ENCODE peak calls at places on chromosomes 12 and 14, in four cellular contexts. D is H9, O is IMR-90, X is H1. Z is an unnamed sample.

GRCh38 chr12:62868820-62869219 is 66.1 kb downstream of the PPM1H start:
- DNase-seq in D (no peak), O (no peak), X (no peak), Z (no peak)

GRCh38 chr12:132614861-132615578 is 3.6 kb upstream of the P2RX2 start:
- DNase-seq in D (peak; percentile 91), O (peak; percentile 78), X (peak; percentile 58), Z (peak; percentile 88)

GRCh38 chr12:117842630-117843029 is 126.2 kb downstream of the KSR2 start:
- DNase-seq in D (peak; percentile 83), O (no peak), X (no peak), Z (no peak)

GRCh38 chr14:60652674-60653387 is 3.6 kb upstream of the SIX1 start:
- DNase-seq in D (peak; percentile 28), O (peak; percentile 23), X (no peak), Z (no peak)

GRCh38 chr12:22395666-22396065 is 61.2 kb upstream of the ST8SIA1 start:
- DNase-seq in D (no peak), O (no peak), X (no peak), Z (no peak)

GRCh38 chr14:21024668-21025373 is at the start of gene NDRG2:
- DNase-seq in D (peak; percentile 88), O (no peak), X (no peak), Z (peak; percentile 93)

GRCh38 chr14:100308112-100308792 is 2.0 kb upstream of the SLC25A29 start:
- DNase-seq in D (no peak), O (no peak), X (no peak), Z (peak; percentile 51)

GRCh38 chr14:56998728-56999127 is 188.4 kb upstream of the OTX2 start:
- DNase-seq in D (no peak), O (no peak), X (no peak), Z (peak; percentile 93)

GRCh38 chr14:35365130-35366047 is 39.2 kb downstream of the NFKBIA start:
- DNase-seq in D (no peak), O (peak; percentile 92), X (no peak), Z (peak; percentile 48)

GRCh38 chr14:56324831-56325230 is 206.6 kb downstream of the PELI2 start:
- DNase-seq in D (no peak), O (peak; percentile 57), X (no peak), Z (no peak)

GRCh38 chr12:117069126-117069788 is 30.0 kb downstream of the TESC start:
- DNase-seq in D (no peak), O (no peak), X (no peak), Z (no peak)

GRCh38 chr14:96805906-96806305 is 8.7 kb downstream of the VRK1 start:
- DNase-seq in D (no peak), O (no peak), X (no peak), Z (no peak)

GRCh38 chr12:128425883-128426282 is 158.9 kb downstream of the TMEM132C start:
- DNase-seq in D (no peak), O (no peak), X (no peak), Z (no peak)

GRCh38 chr12:122788387-122788786 is 14.0 kb downstream of the CCDC62 start:
- DNase-seq in D (no peak), O (peak; percentile 41), X (no peak), Z (no peak)

GRCh38 chr12:113863455-113863845 is 102.7 kb downstream of the RBM19 start:
- DNase-seq in D (no peak), O (peak; percentile 59), X (no peak), Z (no peak)
- H3K18ac ChIP-seq in D (no peak overlapping the region), O (peak overlapping the region; percentile 30), X (peak overlapping the region; percentile 80), Z (peak overlapping the region; percentile 46)

GRCh38 chr12:20270557-20270956 is 97.8 kb upstream of the PDE3A start:
- DNase-seq in D (no peak), O (no peak), X (no peak), Z (no peak)
- H3K56ac ChIP-seq in D (no peak overlapping the region), O (no peak overlapping the region), X (no peak overlapping the region), Z (no peak overlapping the region)

GRCh38 chr12:108191938-108192337 is 62.9 kb downstream of the WSCD2 start:
- DNase-seq in D (no peak), O (no peak), X (no peak), Z (peak; percentile 13)

GRCh38 chr12:108191086-108191485 is 62.0 kb downstream of the WSCD2 start:
- DNase-seq in D (no peak), O (no peak), X (no peak), Z (no peak)

GRCh38 chr12:108185002-108185401 is 55.9 kb downstream of the WSCD2 start:
- DNase-seq in D (no peak), O (no peak), X (no peak), Z (peak; percentile 44)

GRCh38 chr12:108190529-108190928 is 61.4 kb downstream of the WSCD2 start:
- DNase-seq in D (no peak), O (no peak), X (no peak), Z (no peak)

GRCh38 chr12:108187831-108188230 is 58.7 kb downstream of the WSCD2 start:
- DNase-seq in D (no peak), O (no peak), X (no peak), Z (no peak)
- H3K18ac ChIP-seq in D (no peak overlapping the region), O (no peak overlapping the region), X (no peak overlapping the region), Z (no peak overlapping the region)

GRCh38 chr12:94157891-94158495 is 9.6 kb downstream of the PLXNC1 start:
- DNase-seq in D (no peak), O (no peak), X (no peak), Z (no peak)
- H3K56ac ChIP-seq in D (no peak overlapping the region), O (no peak overlapping the region), X (no peak overlapping the region), Z (no peak overlapping the region)

GRCh38 chr12:124514996-124515932 is 52.1 kb downstream of the NCOR2 start:
- DNase-seq in D (no peak), O (no peak), X (no peak), Z (no peak)
- H3K18ac ChIP-seq in D (no peak overlapping the region), O (no peak overlapping the region), X (no peak overlapping the region), Z (no peak overlapping the region)

GRCh38 chr12:79778802-79779201 is 88.0 kb upstream of the PAWR start:
- DNase-seq in D (no peak), O (peak; percentile 31), X (no peak), Z (no peak)

GRCh38 chr12:79769860-79770485 is 79.2 kb upstream of the PAWR start:
- DNase-seq in D (no peak), O (no peak), X (no peak), Z (no peak)

GRCh38 chr12:79773896-79774295 is 83.1 kb upstream of the PAWR start:
- DNase-seq in D (no peak), O (no peak), X (no peak), Z (no peak)

GRCh38 chr12:79776111-79776510 is 85.3 kb upstream of the PAWR start:
- DNase-seq in D (no peak), O (peak; percentile 68), X (no peak), Z (no peak)

GRCh38 chr12:79775355-79776073 is 84.8 kb upstream of the PAWR start:
- DNase-seq in D (no peak), O (no peak), X (no peak), Z (no peak)
- H3K56ac ChIP-seq in D (no peak overlapping the region), O (no peak overlapping the region), X (no peak overlapping the region), Z (no peak overlapping the region)

GRCh38 chr12:49279706-49280159 is 14.9 kb downstream of the TUBA1C start:
- DNase-seq in D (peak; percentile 71), O (no peak), X (no peak), Z (peak; percentile 96)
- H3K18ac ChIP-seq in D (no peak overlapping the region), O (no peak overlapping the region), X (no peak overlapping the region), Z (peak overlapping the region; percentile 68)